ENCODE peak calls at places on chromosomes 13 and 19, in eight cellular contexts. X is PC-3, E is body of pancreas, P is A549, J is stomach, U is tibial nerve, G is neuronal stem cell, H is psoas muscle. K is an unnamed sample.

GRCh38 chr13:74067818-74068217 is 66.4 kb downstream of the KLF12 start:
- DNase-seq in X (peak), E (no peak), P (no peak), J (no peak), U (no peak), G (no peak), H (no peak), K (no peak)

GRCh38 chr13:48437381-48437780 is 24.5 kb upstream of the LPAR6 start:
- DNase-seq in X (no peak), E (peak), P (no peak), J (peak), U (peak), G (no peak), H (peak), K (no peak)

GRCh38 chr19:7637374-7638256 is 705 bp downstream of the STXBP2 start:
- DNase-seq in X (peak), E (peak), P (no peak), J (peak), U (no peak), G (no peak), H (peak), K (no peak)

GRCh38 chr19:1293782-1294621 is 8.3 kb downstream of the EFNA2 start:
- DNase-seq in X (no peak), E (no peak), P (no peak), J (no peak), U (no peak), G (no peak), H (no peak), K (no peak)

GRCh38 chr19:1251503-1252220 is 3.3 kb downstream of the MIDN start:
- DNase-seq in X (no peak), E (peak), P (peak), J (no peak), U (no peak), G (no peak), H (peak), K (no peak)

GRCh38 chr19:1016647-1017114 is 4.2 kb downstream of the TMEM259 start:
- DNase-seq in X (peak), E (no peak), P (peak), J (no peak), U (no peak), G (no peak), H (no peak), K (no peak)

GRCh38 chr13:110157718-110158117 is 149.2 kb downstream of the COL4A1 start:
- DNase-seq in X (peak), E (no peak), P (no peak), J (no peak), U (no peak), G (no peak), H (no peak), K (no peak)

GRCh38 chr19:41702208-41702651 is 6.2 kb upstream of the CEACAM5 start:
- DNase-seq in X (peak), E (no peak), P (peak), J (no peak), U (no peak), G (no peak), H (no peak), K (no peak)

GRCh38 chr13:49627831-49628652 is at the start of gene ARL11:
- DNase-seq in X (no peak), E (no peak), P (no peak), J (peak), U (peak), G (no peak), H (peak), K (peak)

GRCh38 chr19:50409347-50409746 is 9.4 kb upstream of the SPIB start:
- DNase-seq in X (no peak), E (no peak), P (no peak), J (no peak), U (no peak), G (no peak), H (no peak), K (no peak)

GRCh38 chr13:63005625-63006024 is 1590.0 kb upstream of the PCDH20 start:
- DNase-seq in X (no peak), E (no peak), P (no peak), J (no peak), U (no peak), G (no peak), H (no peak), K (no peak)

GRCh38 chr13:78121459-78122348 is 203.1 kb upstream of the EDNRB start:
- DNase-seq in X (peak), E (peak), P (peak), J (peak), U (peak), G (peak), H (no peak), K (no peak)

GRCh38 chr13:77544765-77545316 is 9.3 kb downstream of the SCEL start:
- DNase-seq in X (no peak), E (no peak), P (no peak), J (no peak), U (no peak), G (no peak), H (no peak), K (no peak)

GRCh38 chr13:114002771-114003321 is 29.0 kb upstream of the C13orf46 start:
- DNase-seq in X (no peak), E (no peak), P (no peak), J (no peak), U (no peak), G (no peak), H (peak), K (no peak)

GRCh38 chr13:110300090-110300815 is 6.7 kb downstream of the COL4A1 start:
- DNase-seq in X (no peak), E (no peak), P (no peak), J (no peak), U (no peak), G (no peak), H (no peak), K (no peak)

GRCh38 chr13:97191143-97191542 is 31.0 kb upstream of the MBNL2 start:
- DNase-seq in X (no peak), E (no peak), P (no peak), J (no peak), U (no peak), G (no peak), H (no peak), K (no peak)

GRCh38 chr19:511101-511841 is 4.0 kb downstream of the TPGS1 start:
- DNase-seq in X (no peak), E (no peak), P (no peak), J (peak), U (no peak), G (no peak), H (no peak), K (no peak)

GRCh38 chr13:77579971-77580370 is 44.5 kb downstream of the SCEL start:
- DNase-seq in X (no peak), E (no peak), P (no peak), J (no peak), U (no peak), G (no peak), H (no peak), K (no peak)

GRCh38 chr19:39430675-39431593 is 4.8 kb downstream of the RPS16 start:
- DNase-seq in X (peak), E (no peak), P (peak), J (no peak), U (no peak), G (no peak), H (no peak), K (no peak)

GRCh38 chr13:114065141-114065925 is 67.1 kb downstream of the RASA3 start:
- DNase-seq in X (peak), E (peak), P (peak), J (peak), U (peak), G (no peak), H (peak), K (peak)

GRCh38 chr19:11421607-11422098 is 2.5 kb upstream of the RGL3 start:
- DNase-seq in X (no peak), E (peak), P (peak), J (peak), U (no peak), G (no peak), H (peak), K (no peak)
- H3K4me3 ChIP-seq in X (no peak), E (no peak), P (peak), J (peak), U (peak), G (no peak), H (peak), K (peak)

DNA sequence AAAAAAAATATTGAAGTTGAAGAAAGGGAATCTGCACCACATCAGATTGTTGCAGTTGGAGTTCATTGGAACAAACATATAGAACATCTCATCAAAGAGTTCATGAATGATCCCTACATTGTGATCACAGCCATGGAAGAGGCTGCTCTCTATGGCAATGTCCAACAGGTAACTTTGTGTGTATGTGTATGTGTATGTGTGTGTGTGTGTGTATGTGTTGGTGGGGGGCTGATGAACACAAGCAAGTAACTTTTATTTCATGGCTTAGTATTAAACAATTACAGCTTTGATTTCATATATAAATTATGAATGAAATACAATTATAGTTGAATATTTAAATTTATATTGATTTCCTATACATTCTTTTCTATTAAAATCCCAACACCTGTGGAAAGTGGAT is 69.4 kb downstream of the SLC7A9 start:
- DNase-seq in X (no peak), E (no peak), P (no peak), J (no peak), U (no peak), G (no peak), H (no peak), K (no peak)
- H3K4me3 ChIP-seq in X (no peak), E (no peak), P (no peak), J (no peak), U (no peak), G (no peak), H (no peak), K (no peak)

DNA sequence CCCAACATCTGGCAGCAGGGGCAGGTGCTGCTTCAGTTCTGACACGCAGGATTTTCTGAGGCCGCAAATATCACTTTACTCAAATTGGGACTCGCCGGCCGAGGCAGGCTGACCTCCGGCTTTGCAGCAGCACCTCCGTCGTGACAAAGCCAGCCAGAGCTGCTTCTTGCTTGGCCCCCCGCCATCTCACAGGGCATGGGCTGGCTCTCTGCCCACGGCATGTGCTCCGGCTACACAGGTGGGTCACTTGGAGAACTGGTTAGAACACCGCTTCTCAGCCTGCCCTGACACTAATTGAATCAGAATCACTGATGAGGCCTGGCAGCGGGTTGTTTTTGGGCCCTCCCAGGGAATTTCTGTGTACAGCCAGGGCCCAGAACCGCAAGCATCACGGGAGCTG is 112.3 kb downstream of the SLC7A1 start:
- DNase-seq in X (no peak), E (peak), P (no peak), J (peak), U (no peak), G (no peak), H (no peak), K (no peak)
- H3K4me3 ChIP-seq in X (no peak), E (no peak), P (no peak), J (no peak), U (no peak), G (no peak), H (no peak), K (no peak)

DNA sequence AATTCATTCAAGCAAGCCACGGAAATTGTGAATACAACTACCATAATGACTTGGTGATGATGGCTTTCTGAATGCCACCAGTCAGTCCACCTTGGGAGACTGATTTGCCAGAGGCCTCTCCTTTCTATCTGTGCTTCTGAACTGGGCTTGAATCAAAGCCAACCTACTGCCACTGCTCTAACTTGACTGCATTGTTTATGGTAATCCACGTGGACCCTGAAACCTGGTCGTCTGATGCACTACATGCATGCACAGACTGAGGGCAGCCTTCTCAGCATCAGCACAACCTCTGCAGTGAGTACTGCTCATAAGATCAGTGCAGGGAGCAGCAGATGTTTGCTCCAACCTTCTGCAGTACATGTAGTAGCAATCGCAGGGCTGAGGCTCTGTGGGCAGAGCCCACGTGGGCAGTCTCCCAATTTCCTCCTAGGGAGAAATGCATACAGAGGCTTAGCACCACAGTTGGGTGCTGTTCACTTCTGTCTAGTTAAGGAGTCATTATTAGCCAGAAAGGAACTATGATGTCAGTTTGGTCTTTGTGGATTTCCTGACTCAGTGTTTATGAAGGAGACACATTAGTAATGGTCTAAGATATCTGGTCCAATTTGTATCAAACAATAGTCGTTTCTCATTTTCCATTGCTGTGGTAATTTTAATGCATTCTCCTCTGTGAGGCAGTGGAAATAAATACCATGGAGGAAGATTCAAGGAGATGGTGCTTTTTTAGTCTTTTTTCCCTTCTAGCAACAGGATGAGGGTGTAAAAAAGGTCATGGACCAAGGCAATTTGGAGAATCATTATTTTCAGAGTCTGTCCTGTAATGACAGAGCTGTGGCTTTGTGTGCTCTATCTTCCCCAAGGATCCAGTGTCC is 82.5 kb downstream of the AKAP11 start:
- DNase-seq in X (peak), E (no peak), P (no peak), J (no peak), U (no peak), G (no peak), H (no peak), K (no peak)
- H3K4me3 ChIP-seq in X (no peak), E (no peak), P (no peak), J (no peak), U (no peak), G (no peak), H (no peak), K (no peak)

GRCh38 chr13:50793026-50793425 is 50.5 kb downstream of the DLEU7 start:
- DNase-seq in X (no peak), E (no peak), P (no peak), J (no peak), U (no peak), G (no peak), H (no peak), K (no peak)

GRCh38 chr13:50783940-50784339 is 59.6 kb downstream of the DLEU7 start:
- DNase-seq in X (no peak), E (no peak), P (no peak), J (no peak), U (no peak), G (no peak), H (no peak), K (no peak)

GRCh38 chr13:50788551-50788950 is 54.9 kb downstream of the DLEU7 start:
- DNase-seq in X (no peak), E (no peak), P (no peak), J (no peak), U (no peak), G (no peak), H (no peak), K (no peak)

GRCh38 chr13:50783066-50783465 is 60.4 kb downstream of the DLEU7 start:
- DNase-seq in X (no peak), E (no peak), P (no peak), J (no peak), U (no peak), G (no peak), H (no peak), K (no peak)

DNA sequence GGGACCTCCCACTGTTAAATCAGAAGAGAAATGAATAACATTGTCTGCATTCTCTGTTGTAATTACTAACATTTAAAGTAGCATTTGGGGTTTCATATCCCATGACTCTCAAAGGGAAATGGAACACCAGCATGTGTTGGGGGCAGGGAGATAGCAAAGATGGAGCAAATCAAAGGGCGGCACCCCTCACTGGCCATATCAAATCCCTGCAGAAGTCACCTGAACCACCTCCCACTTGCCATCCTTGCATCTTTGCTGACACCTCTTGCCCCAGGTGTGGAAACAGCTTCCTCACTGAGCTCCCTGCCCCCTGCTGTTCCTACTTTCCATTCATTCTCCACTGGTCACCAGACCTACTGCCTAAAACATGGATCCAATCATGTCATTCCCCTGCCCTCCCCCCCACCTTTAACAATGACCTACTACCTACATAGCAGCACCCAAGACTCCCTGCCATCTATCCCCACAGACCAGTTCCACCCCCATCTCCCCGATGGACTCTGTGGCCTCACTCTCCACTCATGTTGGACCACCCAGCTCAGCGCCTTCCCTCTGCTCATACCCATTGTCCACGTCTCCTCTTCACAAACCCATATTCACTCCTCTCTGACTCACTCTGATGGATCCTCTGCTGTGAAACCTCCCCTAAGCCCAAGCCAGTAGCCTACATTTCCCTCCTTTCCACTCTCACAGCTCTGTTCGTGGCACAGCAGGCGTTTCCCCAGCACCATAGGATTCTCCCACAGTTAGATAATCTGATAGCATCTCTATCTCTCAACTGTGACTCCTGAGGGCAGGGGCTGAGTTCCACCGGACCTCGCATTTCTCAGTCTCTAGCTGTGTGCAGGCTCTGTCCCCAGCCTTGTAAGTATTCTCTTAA is 55.9 kb downstream of the DLEU7 start:
- DNase-seq in X (no peak), E (no peak), P (no peak), J (no peak), U (no peak), G (no peak), H (no peak), K (no peak)
- H3K4me3 ChIP-seq in X (no peak), E (no peak), P (no peak), J (no peak), U (no peak), G (no peak), H (no peak), K (no peak)